ENCODE peak calls at places on chromosomes 1 and 21, in seven cellular contexts. F is left lung, M is cardiac muscle cell, J is tibial artery, X is BE2C, S is mammary epithelial cell, A is SK-N-SH. V is an unnamed sample.
A peak's percentile ranks its signal among the peaks of the same experiment; 100 is the strongest.

GRCh38 chr1:187038789-187039188 is 210.0 kb downstream of the PLA2G4A start:
- DNase-seq in F (no peak), M (no peak), J (no peak), X (no peak), S (peak; percentile 81), A (no peak), V (peak; percentile 82)

GRCh38 chr1:187689137-187689536 is 860.4 kb downstream of the PLA2G4A start:
- DNase-seq in F (no peak), M (no peak), J (no peak), X (no peak), S (peak; percentile 51), A (no peak), V (peak; percentile 26)

GRCh38 chr1:235023197-235024044 is 105.2 kb downstream of the TOMM20 start:
- DNase-seq in F (no peak), M (no peak), J (no peak), X (no peak), S (no peak), A (no peak), V (no peak)

GRCh38 chr21:39317134-39318090 is 4.0 kb upstream of the BRWD1 start:
- DNase-seq in F (no peak), M (no peak), J (no peak), X (peak; percentile 21), S (no peak), A (peak; percentile 21), V (peak; percentile 32)

GRCh38 chr1:156821801-156822200 is 5.2 kb upstream of the SH2D2A start:
- DNase-seq in F (no peak), M (no peak), J (no peak), X (no peak), S (peak; percentile 49), A (no peak), V (no peak)

GRCh38 chr1:97796716-97797115 is 124.1 kb downstream of the DPYD start:
- DNase-seq in F (no peak), M (no peak), J (no peak), X (no peak), S (no peak), A (no peak), V (no peak)

GRCh38 chr1:65267291-65268087 is 41.9 kb upstream of the DNAJC6 start:
- DNase-seq in F (no peak), M (no peak), J (no peak), X (no peak), S (no peak), A (peak; percentile 44), V (no peak)

GRCh38 chr1:243496173-243496553 is 240.3 kb downstream of the SDCCAG8 start:
- DNase-seq in F (peak; percentile 87), M (no peak), J (no peak), X (peak; percentile 88), S (no peak), A (no peak), V (no peak)

GRCh38 chr1:215669806-215670485 is 102.8 kb downstream of the KCTD3 start:
- DNase-seq in F (no peak), M (no peak), J (no peak), X (no peak), S (no peak), A (no peak), V (no peak)

GRCh38 chr1:245717611-245718010 is 562.8 kb downstream of the KIF26B start:
- DNase-seq in F (no peak), M (no peak), J (no peak), X (no peak), S (no peak), A (no peak), V (no peak)

GRCh38 chr1:149848811-149849210 is 50.6 kb upstream of the BOLA1 start:
- DNase-seq in F (no peak), M (peak; percentile 3), J (no peak), X (no peak), S (no peak), A (no peak), V (peak; percentile 26)

GRCh38 chr1:227035316-227035715 is 95.2 kb downstream of the COQ8A start:
- DNase-seq in F (no peak), M (no peak), J (no peak), X (no peak), S (no peak), A (no peak), V (no peak)

GRCh38 chr1:110218739-110219138 is 8.6 kb downstream of the KCNC4 start:
- DNase-seq in F (no peak), M (peak; percentile 73), J (no peak), X (no peak), S (no peak), A (no peak), V (no peak)

GRCh38 chr1:230163205-230163604 is 96.2 kb downstream of the GALNT2 start:
- DNase-seq in F (no peak), M (no peak), J (no peak), X (no peak), S (peak; percentile 12), A (no peak), V (no peak)

GRCh38 chr21:43020177-43020576 is 45.8 kb downstream of the PKNOX1 start:
- DNase-seq in F (no peak), M (no peak), J (no peak), X (no peak), S (no peak), A (no peak), V (no peak)

GRCh38 chr1:56329970-56330369 is 249.4 kb downstream of the PLPP3 start:
- DNase-seq in F (no peak), M (no peak), J (no peak), X (no peak), S (no peak), A (no peak), V (no peak)

GRCh38 chr1:18965206-18966173 is 9.0 kb upstream of the IFFO2 start:
- DNase-seq in F (no peak), M (no peak), J (no peak), X (no peak), S (peak; percentile 86), A (no peak), V (peak; percentile 84)

GRCh38 chr21:31334648-31335121 is 9.4 kb downstream of the TIAM1 start:
- DNase-seq in F (no peak), M (no peak), J (no peak), X (no peak), S (no peak), A (peak; percentile 46), V (no peak)

GRCh38 chr1:201254625-201255469 is 28.5 kb upstream of the PKP1 start:
- DNase-seq in F (peak; percentile 92), M (peak; percentile 72), J (no peak), X (peak; percentile 83), S (peak; percentile 34), A (peak; percentile 97), V (no peak)

GRCh38 chr1:45216200-45216541 is 9.8 kb upstream of the ZSWIM5 start:
- DNase-seq in F (no peak), M (no peak), J (no peak), X (no peak), S (peak; percentile 54), A (no peak), V (peak; percentile 69)

GRCh38 chr21:42236014-42236413 is 17.1 kb downstream of the ABCG1 start:
- DNase-seq in F (no peak), M (peak; percentile 26), J (no peak), X (no peak), S (no peak), A (no peak), V (no peak)

GRCh38 chr1:3461238-3461933 is 6.9 kb downstream of the ARHGEF16 start:
- DNase-seq in F (peak; percentile 69), M (no peak), J (no peak), X (peak; percentile 1), S (no peak), A (no peak), V (no peak)

GRCh38 chr1:3461934-3462275 is 7.4 kb downstream of the ARHGEF16 start:
- DNase-seq in F (peak; percentile 53), M (no peak), J (no peak), X (peak; percentile 2), S (no peak), A (no peak), V (no peak)

GRCh38 chr1:3463013-3463385 is 8.5 kb downstream of the ARHGEF16 start:
- DNase-seq in F (peak; percentile 74), M (no peak), J (no peak), X (no peak), S (no peak), A (no peak), V (no peak)

GRCh38 chr1:3463408-3463811 is 8.9 kb downstream of the ARHGEF16 start:
- DNase-seq in F (peak; percentile 48), M (no peak), J (no peak), X (peak; percentile 2), S (no peak), A (no peak), V (no peak)

GRCh38 chr1:3462356-3463012 is 8.0 kb downstream of the ARHGEF16 start:
- DNase-seq in F (peak; percentile 38), M (no peak), J (no peak), X (peak; percentile 1), S (no peak), A (no peak), V (no peak)
- H3K4me1 ChIP-seq in F (no peaks in the 10 kb centered on the region), M (no peaks in the 10 kb centered on the region), J (no peaks in the 10 kb centered on the region), X (no peaks in the 10 kb centered on the region), S (peaks cover 45% of the 10 kb centered on the region), A (peaks cover 26% of the 10 kb centered on the region), V (peaks cover 34% of the 10 kb centered on the region)

GRCh38 chr1:151993734-151994496 is at the start of gene S100A10:
- DNase-seq in F (peak; percentile 94), M (peak; percentile 71), J (peak; percentile 72), X (peak; percentile 51), S (peak; percentile 95), A (peak; percentile 58), V (peak; percentile 73)
- H3K4me1 ChIP-seq in F (peaks cover 65% of the 10 kb centered on the region), M (no peaks in the 10 kb centered on the region), J (peaks cover 4% of the 10 kb centered on the region), X (peaks cover 22% of the 10 kb centered on the region), S (peaks cover 66% of the 10 kb centered on the region), A (peaks cover 24% of the 10 kb centered on the region), V (peaks cover 28% of the 10 kb centered on the region)

DNA sequence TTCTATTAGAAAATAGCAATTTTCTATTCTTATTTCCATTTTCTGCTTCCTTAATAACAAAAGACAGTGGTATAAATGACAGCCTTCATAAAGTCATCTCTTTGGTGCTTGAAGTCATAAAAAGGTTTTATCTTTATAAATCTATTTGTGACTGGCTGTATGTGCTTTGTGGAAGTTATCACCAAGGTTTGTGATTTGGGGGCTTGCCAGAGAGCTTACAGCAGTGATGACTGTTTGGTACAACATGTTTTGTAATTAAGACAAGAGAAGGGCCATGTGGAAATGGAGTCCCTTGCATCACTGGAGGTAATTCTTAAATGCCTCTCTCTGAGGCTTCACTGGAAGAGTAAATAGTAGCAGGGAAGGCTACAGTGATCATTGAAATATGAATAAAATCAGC is 2.7 kb downstream of the SLC35F3 start:
- DNase-seq in F (no peak), M (no peak), J (no peak), X (peak; percentile 9), S (peak; percentile 47), A (peak; percentile 61), V (no peak)
- H3K4me1 ChIP-seq in F (peaks cover 7% of the 10 kb centered on the region), M (no peaks in the 10 kb centered on the region), J (no peaks in the 10 kb centered on the region), X (no peaks in the 10 kb centered on the region), S (peaks cover 36% of the 10 kb centered on the region), A (no peaks in the 10 kb centered on the region), V (peaks cover 18% of the 10 kb centered on the region)

DNA sequence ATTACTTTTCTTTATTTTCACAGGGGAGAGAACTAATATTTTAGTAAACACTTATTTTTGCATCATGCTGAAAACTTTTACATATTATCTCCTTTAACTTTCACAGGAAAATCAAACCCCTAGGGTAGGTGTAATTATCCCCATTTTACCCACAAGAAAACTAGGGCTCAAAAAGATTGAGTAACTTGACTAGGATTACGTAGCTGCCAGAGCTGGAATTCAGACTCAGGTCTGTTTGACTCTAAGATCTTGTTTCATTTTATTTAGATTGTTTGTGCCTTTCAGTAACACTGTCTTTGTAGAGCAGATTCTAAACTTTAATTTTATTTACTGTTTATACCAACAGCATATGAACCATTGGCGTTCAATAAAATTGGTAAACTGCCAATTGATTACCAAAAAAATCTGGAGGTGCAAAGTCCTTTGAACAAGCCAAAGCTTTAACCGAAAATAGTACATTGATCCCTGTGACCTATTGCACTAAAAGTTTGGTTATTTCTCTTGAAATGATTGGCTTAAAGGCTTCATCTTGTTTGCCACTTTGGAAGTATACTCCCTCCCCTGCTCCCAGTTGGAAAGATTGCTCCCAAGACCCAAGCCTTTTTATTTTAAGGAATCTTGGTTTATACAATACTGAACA is 71.0 kb upstream of the WDR26 start:
- DNase-seq in F (no peak), M (no peak), J (no peak), X (no peak), S (no peak), A (no peak), V (no peak)
- H3K4me1 ChIP-seq in F (peaks cover 24% of the 10 kb centered on the region), M (peaks cover 11% of the 10 kb centered on the region), J (no peaks in the 10 kb centered on the region), X (peaks cover 12% of the 10 kb centered on the region), S (peaks cover 48% of the 10 kb centered on the region), A (peaks cover 31% of the 10 kb centered on the region), V (peaks cover 39% of the 10 kb centered on the region)